ENCODE peak calls at places on chromosomes 7 and 10, in eight cellular contexts. B, Q, C, N, Y, D, F and O are unnamed samples.

GRCh38 chr7:111499027-111499426 is 63.3 kb downstream of the IMMP2L start:
- DNase-seq in B (no peak), Q (no peak), C (no peak), N (no peak), Y (peak), D (peak), F (no peak), O (peak)

GRCh38 chr7:108094375-108094774 is 35.8 kb downstream of the LAMB4 start:
- DNase-seq in B (no peak), Q (no peak), C (no peak), N (no peak), Y (peak), D (no peak), F (no peak), O (no peak)

GRCh38 chr10:79241990-79242619 is 105.2 kb upstream of the PPIF start:
- DNase-seq in B (no peak), Q (peak), C (peak), N (no peak), Y (peak), D (peak), F (peak), O (no peak)

GRCh38 chr7:21261627-21262564 is 166.0 kb upstream of the SP4 start:
- DNase-seq in B (peak), Q (peak), C (peak), N (peak), Y (peak), D (no peak), F (peak), O (peak)

GRCh38 chr7:140015471-140015970 is 47.2 kb downstream of the PARP12 start:
- DNase-seq in B (no peak), Q (no peak), C (no peak), N (no peak), Y (no peak), D (no peak), F (no peak), O (no peak)

GRCh38 chr7:81929386-81929785 is 159.5 kb upstream of the HGF start:
- DNase-seq in B (no peak), Q (no peak), C (no peak), N (no peak), Y (no peak), D (no peak), F (no peak), O (peak)

GRCh38 chr10:61284222-61284890 is 168.8 kb downstream of the TMEM26 start:
- DNase-seq in B (no peak), Q (no peak), C (peak), N (peak), Y (peak), D (no peak), F (no peak), O (peak)

GRCh38 chr10:85679696-85680095 is 686.9 kb downstream of the GRID1 start:
- DNase-seq in B (no peak), Q (no peak), C (no peak), N (no peak), Y (no peak), D (no peak), F (no peak), O (no peak)

GRCh38 chr10:48655426-48656240 is 29.0 kb upstream of the WDFY4 start:
- DNase-seq in B (no peak), Q (no peak), C (no peak), N (no peak), Y (peak), D (peak), F (no peak), O (peak)

GRCh38 chr10:77233466-77233865 is 404.1 kb downstream of the KCNMA1 start:
- DNase-seq in B (no peak), Q (no peak), C (no peak), N (no peak), Y (no peak), D (no peak), F (no peak), O (no peak)